ENCODE peak calls at places on chromosomes 1 and 21, in nine cellular contexts. E is aorta, P is PC-3, F is ascending aorta, L is fibroblast of lung, O is colonic mucosa, I is psoas muscle, J is NT2/D1, D is spleen. N is an unnamed sample. For H3K9me3, the result is how much of the 10 kb centered on the place peaks cover.

GRCh38 chr1:176102243-176102642 is 104.8 kb downstream of the COP1 start:
- DNase-seq in F (no peak), J (no peak), O (no peak), P (no peak), D (no peak), I (no peak), E (no peak), L (peak), N (no peak)

GRCh38 chr1:145962157-145963102 is 1.9 kb downstream of the ANKRD34A start:
- DNase-seq in P (peak), D (peak), O (no peak), E (peak), I (peak), F (no peak), L (no peak), J (no peak), N (no peak)

GRCh38 chr1:48430832-48431231 is 41.2 kb downstream of the SPATA6 start:
- DNase-seq in D (no peak), F (no peak), L (no peak), J (no peak), E (no peak), O (no peak), I (no peak), P (no peak), N (no peak)

GRCh38 chr1:173549813-173550212 is 53.1 kb downstream of the SLC9C2 start:
- DNase-seq in D (no peak), P (no peak), O (no peak), I (no peak), E (no peak), J (no peak), F (no peak), L (no peak), N (no peak)

GRCh38 chr1:168136709-168137514 is at the start of gene GPR161:
- DNase-seq in I (peak), P (peak), E (peak), J (peak), D (peak), F (no peak), O (peak), L (peak), N (no peak)

GRCh38 chr1:89261926-89262540 is 10.6 kb downstream of the GBP5 start:
- DNase-seq in E (no peak), J (no peak), L (peak), F (no peak), O (no peak), I (peak), P (no peak), D (no peak), N (no peak)

GRCh38 chr1:227778401-227778947 is 37.0 kb upstream of the PRSS38 start:
- DNase-seq in E (no peak), P (no peak), I (peak), J (no peak), O (no peak), D (no peak), F (no peak), L (peak), N (no peak)

GRCh38 chr1:109767596-109768334 is 4.0 kb upstream of the EPS8L3 start:
- DNase-seq in F (peak), D (peak), P (no peak), O (peak), I (no peak), E (peak), J (no peak), L (no peak), N (no peak)

GRCh38 chr1:112230232-112230631 is 165.8 kb upstream of the CTTNBP2NL start:
- DNase-seq in D (no peak), L (no peak), E (no peak), O (no peak), P (no peak), J (no peak), F (no peak), I (no peak), N (no peak)

GRCh38 chr1:20366766-20367602 is 76.3 kb downstream of the VWA5B1 start:
- DNase-seq in J (peak), O (peak), I (peak), P (peak), D (peak), E (peak), L (peak), F (no peak), N (no peak)

GRCh38 chr1:60156371-60156770 is 82.8 kb upstream of the C1orf87 start:
- DNase-seq in D (no peak), L (no peak), O (no peak), P (no peak), E (no peak), I (no peak), J (no peak), F (no peak), N (no peak)

GRCh38 chr1:52771384-52771783 is 45.1 kb downstream of the ZYG11B start:
- DNase-seq in O (no peak), E (no peak), D (no peak), L (peak), F (no peak), P (no peak), I (no peak), J (no peak), N (no peak)

GRCh38 chr21:31444061-31444460 is 100.0 kb upstream of the TIAM1 start:
- DNase-seq in J (no peak), E (no peak), P (no peak), I (peak), F (no peak), O (no peak), D (no peak), L (no peak), N (no peak)

GRCh38 chr1:66296370-66296769 is 237.6 kb upstream of the SGIP1 start:
- DNase-seq in L (no peak), F (no peak), I (no peak), D (no peak), J (no peak), E (no peak), O (no peak), P (no peak), N (no peak)

GRCh38 chr1:30782361-30783243 is 25.0 kb upstream of the LAPTM5 start:
- DNase-seq in I (peak), J (peak), E (peak), O (peak), F (no peak), D (peak), P (peak), L (no peak), N (no peak)

GRCh38 chr21:46118305-46118870 is 20.5 kb downstream of the COL6A2 start:
- DNase-seq in F (peak), P (no peak), I (no peak), O (no peak), L (no peak), D (peak), J (no peak), E (peak), N (no peak)

GRCh38 chr1:76074321-76075187 is at the start of gene ST6GALNAC3:
- DNase-seq in L (peak), F (peak), D (peak), O (peak), I (peak), J (peak), P (no peak), E (peak), N (no peak)
- H3K4me3 ChIP-seq in L (peak), F (peak), D (peak), O (peak), I (peak), J (peak), P (no peak), E (peak), N (peak)

GRCh38 chr1:248576219-248576980 is 1.8 kb upstream of the OR2T34 start:
- DNase-seq in O (no peak), E (no peak), D (no peak), P (no peak), F (no peak), L (no peak), I (no peak), J (no peak), N (no peak)
- H3K9me3 ChIP-seq in O (under half), E (under half), D (under half), P (under half), F (under half), L (under half), I (under half), J (under half), N (under half)

DNA sequence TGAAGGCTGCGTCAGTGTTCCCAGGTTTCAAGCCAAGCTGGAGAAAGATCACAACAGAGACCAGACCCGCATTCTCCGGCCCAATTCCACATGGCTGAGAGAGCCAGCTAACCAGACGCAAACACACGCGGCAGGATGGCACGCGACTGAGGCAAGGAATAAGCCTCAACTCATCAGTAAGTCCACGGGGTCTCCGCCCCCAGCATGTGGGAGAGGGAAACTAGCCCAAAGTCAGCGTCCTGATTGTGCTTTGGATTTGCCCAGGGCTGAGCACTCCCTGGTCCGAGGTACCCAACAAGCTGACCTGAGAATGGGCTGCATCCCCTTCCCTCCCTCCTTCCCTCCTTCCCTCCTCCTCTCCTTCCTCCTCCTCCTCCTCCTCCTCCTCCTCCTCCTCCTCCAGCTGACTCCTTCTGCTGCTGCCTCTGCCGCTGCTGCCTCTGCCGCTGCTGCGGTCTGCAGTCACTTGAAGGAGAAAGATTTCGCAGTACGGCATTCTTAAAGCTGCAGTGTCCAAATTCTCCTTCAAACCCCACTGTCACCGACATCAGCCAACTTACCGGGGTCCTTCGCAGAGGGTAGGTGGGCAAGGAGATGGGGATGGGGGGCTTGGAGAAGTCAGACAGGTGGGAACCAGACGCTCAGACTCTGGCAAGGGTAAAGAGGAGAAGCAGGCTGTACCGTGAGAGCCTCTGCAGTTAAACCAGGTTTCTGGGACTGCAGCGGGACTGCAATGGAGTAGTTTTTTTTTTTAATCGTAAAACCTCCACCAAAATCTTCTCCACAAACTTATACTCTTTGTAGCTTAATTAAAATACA is 32.9 kb upstream of the H6PD start:
- DNase-seq in D (no peak), I (peak), P (peak), J (no peak), F (no peak), O (no peak), L (peak), E (peak), N (no peak)
- H3K4me3 ChIP-seq in D (no peak), I (peak), P (peak), J (peak), F (peak), O (no peak), L (peak), E (no peak), N (peak)

GRCh38 chr21:38234395-38235142 is 22.2 kb upstream of the KCNJ15 start:
- DNase-seq in J (no peak), O (peak), F (no peak), D (no peak), I (no peak), E (no peak), P (peak), L (no peak), N (peak)

GRCh38 chr21:38223893-38224540 is 32.8 kb upstream of the KCNJ15 start:
- DNase-seq in E (no peak), P (peak), O (peak), I (no peak), F (no peak), J (peak), L (peak), D (no peak), N (no peak)

GRCh38 chr21:38227401-38227800 is 29.4 kb upstream of the KCNJ15 start:
- DNase-seq in D (no peak), O (no peak), P (no peak), E (no peak), I (no peak), J (no peak), L (no peak), F (no peak), N (no peak)

GRCh38 chr21:38228115-38228514 is 28.7 kb upstream of the KCNJ15 start:
- DNase-seq in I (no peak), P (peak), E (no peak), L (no peak), J (no peak), D (no peak), F (no peak), O (peak), N (no peak)

GRCh38 chr21:38229260-38229877 is 27.4 kb upstream of the KCNJ15 start:
- DNase-seq in P (peak), E (no peak), I (no peak), D (peak), L (no peak), J (no peak), F (no peak), O (peak), N (no peak)
- H3K9me3 ChIP-seq in P (half or more), E (under half), I (under half), D (under half), L (under half), J (half or more), F (under half), O (under half), N (under half)

GRCh38 chr1:6465461-6466005 is 440 bp downstream of the TNFRSF25 start:
- DNase-seq in O (no peak), P (no peak), L (no peak), D (no peak), E (no peak), I (no peak), J (no peak), F (no peak), N (no peak)

GRCh38 chr1:6466751-6467150 is 778 bp upstream of the TNFRSF25 start:
- DNase-seq in P (no peak), O (no peak), I (no peak), E (no peak), J (no peak), F (no peak), L (no peak), D (no peak), N (no peak)

GRCh38 chr1:6467224-6467623 is 1.3 kb upstream of the TNFRSF25 start:
- DNase-seq in P (no peak), L (no peak), J (no peak), E (no peak), D (no peak), F (no peak), I (no peak), O (no peak), N (no peak)

GRCh38 chr1:6464915-6465314 is 1.1 kb downstream of the TNFRSF25 start:
- DNase-seq in E (no peak), I (no peak), F (no peak), P (no peak), O (no peak), L (no peak), D (no peak), J (no peak), N (no peak)

GRCh38 chr1:6466023-6466422 is at the start of gene TNFRSF25:
- DNase-seq in F (no peak), P (no peak), J (no peak), D (no peak), L (no peak), E (no peak), I (no peak), O (no peak), N (no peak)
- H3K4me3 ChIP-seq in F (no peak), P (no peak), J (no peak), D (peak), L (no peak), E (no peak), I (no peak), O (peak), N (no peak)

GRCh38 chr1:248015801-248016200 is 2.3 kb downstream of the OR2L5 start:
- DNase-seq in E (no peak), I (no peak), L (no peak), D (no peak), O (no peak), J (no peak), P (no peak), F (no peak), N (no peak)

GRCh38 chr1:248007778-248008177 is 5.7 kb upstream of the OR2L5 start:
- DNase-seq in I (no peak), F (no peak), J (no peak), P (no peak), O (no peak), L (no peak), D (no peak), E (no peak), N (no peak)

GRCh38 chr1:248009681-248010080 is 3.8 kb upstream of the OR2L5 start:
- DNase-seq in O (no peak), P (no peak), F (no peak), E (no peak), L (no peak), D (no peak), I (no peak), J (no peak), N (no peak)

GRCh38 chr1:248013229-248013710 is at the start of gene OR2L5:
- DNase-seq in J (no peak), D (no peak), P (peak), I (no peak), O (no peak), L (no peak), E (no peak), F (no peak), N (no peak)
- H3K9me3 ChIP-seq in J (under half), D (under half), P (under half), I (under half), O (under half), L (under half), E (under half), F (under half), N (under half)